ENCODE peak calls at places on chromosomes 2 and 18, in five cellular contexts. H is HT1080, G is Peyer's patch, V is posterior vena cava, K is anterior cingulate cortex. I is an unnamed sample.

GRCh38 chr2:199118701-199119241 is 339.0 kb downstream of the SATB2 start:
- DNase-seq in H (no peak), G (no peak), V (no peak), K (no peak), I (no peak)

GRCh38 chr18:8895987-8896619 is 190.7 kb downstream of the MTCL1 start:
- DNase-seq in H (peak; percentile 77), G (no peak), V (no peak), K (no peak), I (no peak)

GRCh38 chr2:199583676-199584075 is 125.9 kb upstream of the SATB2 start:
- DNase-seq in H (no peak), G (no peak), V (no peak), K (no peak), I (no peak)

GRCh38 chr2:233053928-233054774 is 6.0 kb upstream of the INPP5D start:
- DNase-seq in H (peak; percentile 35), G (peak; percentile 87), V (peak; percentile 89), K (no peak), I (peak; percentile 70)

GRCh38 chr2:158043181-158043948 is 58.3 kb upstream of the UPP2 start:
- DNase-seq in H (no peak), G (no peak), V (no peak), K (no peak), I (no peak)

GRCh38 chr18:45447364-45448265 is 167.7 kb upstream of the SLC14A2 start:
- DNase-seq in H (no peak), G (no peak), V (no peak), K (no peak), I (no peak)

GRCh38 chr2:100237770-100238169 is 84.5 kb downstream of the LONRF2 start:
- DNase-seq in H (peak; percentile 30), G (no peak), V (peak; percentile 42), K (no peak), I (no peak)

GRCh38 chr2:31886700-31887099 is 124.1 kb downstream of the MEMO1 start:
- DNase-seq in H (no peak), G (no peak), V (no peak), K (no peak), I (no peak)

I was measured in hypothalamus.